ENCODE peak calls at places on chromosomes 11 and 22, in six cellular contexts. One of them, this sample, is unnamed.

GRCh38 chr11:38226684-38227083 is 1628.6 kb upstream of the RAG2 start:
- DNase-seq in GM10248: no peak
- DNase-seq in AG09319: no peak
- DNase-seq in astrocyte of the spinal cord: no peak
- DNase-seq in fibroblast of lung: peak
- DNase-seq in natural killer cell: no peak
- DNase-seq in this sample: no peak

GRCh38 chr11:10573556-10573955 is 5.1 kb upstream of the LYVE1 start:
- DNase-seq in GM10248: no peak
- DNase-seq in AG09319: no peak
- DNase-seq in astrocyte of the spinal cord: no peak
- DNase-seq in fibroblast of lung: no peak
- DNase-seq in natural killer cell: no peak
- DNase-seq in this sample: no peak

GRCh38 chr11:72478596-72479143 is 44.3 kb upstream of the CLPB start:
- DNase-seq in GM10248: no peak
- DNase-seq in AG09319: no peak
- DNase-seq in astrocyte of the spinal cord: no peak
- DNase-seq in fibroblast of lung: no peak
- DNase-seq in natural killer cell: no peak
- DNase-seq in this sample: no peak

GRCh38 chr11:83881428-83881827 is 595.3 kb upstream of the CCDC90B start:
- DNase-seq in GM10248: no peak
- DNase-seq in AG09319: no peak
- DNase-seq in astrocyte of the spinal cord: no peak
- DNase-seq in fibroblast of lung: no peak
- DNase-seq in natural killer cell: no peak
- DNase-seq in this sample: no peak

GRCh38 chr11:61079416-61080150 is 22.7 kb upstream of the CD5 start:
- DNase-seq in GM10248: no peak
- DNase-seq in AG09319: no peak
- DNase-seq in astrocyte of the spinal cord: no peak
- DNase-seq in fibroblast of lung: no peak
- DNase-seq in natural killer cell: no peak
- DNase-seq in this sample: no peak

GRCh38 chr11:94928146-94928995 is 45.0 kb downstream of the CWC15 start:
- DNase-seq in GM10248: no peak
- DNase-seq in AG09319: no peak
- DNase-seq in astrocyte of the spinal cord: peak
- DNase-seq in fibroblast of lung: peak
- DNase-seq in natural killer cell: no peak
- DNase-seq in this sample: no peak

GRCh38 chr11:72294566-72295395 is 50.8 kb upstream of the PHOX2A start:
- DNase-seq in GM10248: no peak
- DNase-seq in AG09319: no peak
- DNase-seq in astrocyte of the spinal cord: no peak
- DNase-seq in fibroblast of lung: no peak
- DNase-seq in natural killer cell: no peak
- DNase-seq in this sample: no peak

GRCh38 chr22:31212783-31213626 is 907 bp downstream of the LIMK2 start:
- DNase-seq in GM10248: peak
- DNase-seq in AG09319: no peak
- DNase-seq in astrocyte of the spinal cord: no peak
- DNase-seq in fibroblast of lung: no peak
- DNase-seq in natural killer cell: no peak
- DNase-seq in this sample: no peak

GRCh38 chr11:67389477-67389876 is 2.3 kb upstream of the RAD9A start:
- DNase-seq in GM10248: no peak
- DNase-seq in AG09319: no peak
- DNase-seq in astrocyte of the spinal cord: no peak
- DNase-seq in fibroblast of lung: no peak
- DNase-seq in natural killer cell: peak
- DNase-seq in this sample: peak

GRCh38 chr11:8071616-8072581 is 9.1 kb upstream of the TUB start:
- DNase-seq in GM10248: no peak
- DNase-seq in AG09319: no peak
- DNase-seq in astrocyte of the spinal cord: no peak
- DNase-seq in fibroblast of lung: no peak
- DNase-seq in natural killer cell: no peak
- DNase-seq in this sample: no peak

GRCh38 chr11:33930317-33931021 is 38.6 kb upstream of the LMO2 start:
- DNase-seq in GM10248: no peak
- DNase-seq in AG09319: no peak
- DNase-seq in astrocyte of the spinal cord: no peak
- DNase-seq in fibroblast of lung: peak
- DNase-seq in natural killer cell: no peak
- DNase-seq in this sample: no peak

GRCh38 chr11:64500176-64501013 is 90.6 kb upstream of the SLC22A12 start:
- DNase-seq in GM10248: no peak
- DNase-seq in AG09319: no peak
- DNase-seq in astrocyte of the spinal cord: no peak
- DNase-seq in fibroblast of lung: no peak
- DNase-seq in natural killer cell: no peak
- DNase-seq in this sample: no peak

GRCh38 chr11:94926271-94926625 is 47.1 kb downstream of the CWC15 start:
- DNase-seq in GM10248: no peak
- DNase-seq in AG09319: no peak
- DNase-seq in astrocyte of the spinal cord: no peak
- DNase-seq in fibroblast of lung: peak
- DNase-seq in natural killer cell: no peak
- DNase-seq in this sample: no peak

GRCh38 chr22:26587991-26588613 is 1.8 kb downstream of the TPST2 start:
- DNase-seq in GM10248: no peak
- DNase-seq in AG09319: no peak
- DNase-seq in astrocyte of the spinal cord: no peak
- DNase-seq in fibroblast of lung: peak
- DNase-seq in natural killer cell: no peak
- DNase-seq in this sample: no peak

GRCh38 chr22:46833228-46833627 is 70.8 kb downstream of the TBC1D22A start:
- DNase-seq in GM10248: no peak
- DNase-seq in AG09319: no peak
- DNase-seq in astrocyte of the spinal cord: peak
- DNase-seq in fibroblast of lung: peak
- DNase-seq in natural killer cell: no peak
- DNase-seq in this sample: no peak
- TF ChIP-seq CTCF in GM10248: no peak
- TF ChIP-seq CTCF in AG09319: no peak
- TF ChIP-seq CTCF in astrocyte of the spinal cord: peak
- TF ChIP-seq CTCF in fibroblast of lung: peak
- TF ChIP-seq CTCF in natural killer cell: no peak
- TF ChIP-seq CTCF in this sample: peak

GRCh38 chr22:20858615-20859416 is at the start of the genes PI4KA and SNAP29:
- DNase-seq in GM10248: peak
- DNase-seq in AG09319: peak
- DNase-seq in astrocyte of the spinal cord: peak
- DNase-seq in fibroblast of lung: peak
- DNase-seq in natural killer cell: peak
- DNase-seq in this sample: peak

GRCh38 chr22:20857247-20857643 is 1.4 kb downstream of the PI4KA start:
- DNase-seq in GM10248: no peak
- DNase-seq in AG09319: no peak
- DNase-seq in astrocyte of the spinal cord: no peak
- DNase-seq in fibroblast of lung: no peak
- DNase-seq in natural killer cell: no peak
- DNase-seq in this sample: no peak

GRCh38 chr22:20859615-20860014 is 808 bp downstream of the SNAP29 start:
- DNase-seq in GM10248: no peak
- DNase-seq in AG09319: no peak
- DNase-seq in astrocyte of the spinal cord: no peak
- DNase-seq in fibroblast of lung: no peak
- DNase-seq in natural killer cell: no peak
- DNase-seq in this sample: no peak

GRCh38 chr22:20862540-20862939 is 3.7 kb downstream of the SNAP29 start:
- DNase-seq in GM10248: no peak
- DNase-seq in AG09319: no peak
- DNase-seq in astrocyte of the spinal cord: no peak
- DNase-seq in fibroblast of lung: no peak
- DNase-seq in natural killer cell: no peak
- DNase-seq in this sample: no peak

DNA sequence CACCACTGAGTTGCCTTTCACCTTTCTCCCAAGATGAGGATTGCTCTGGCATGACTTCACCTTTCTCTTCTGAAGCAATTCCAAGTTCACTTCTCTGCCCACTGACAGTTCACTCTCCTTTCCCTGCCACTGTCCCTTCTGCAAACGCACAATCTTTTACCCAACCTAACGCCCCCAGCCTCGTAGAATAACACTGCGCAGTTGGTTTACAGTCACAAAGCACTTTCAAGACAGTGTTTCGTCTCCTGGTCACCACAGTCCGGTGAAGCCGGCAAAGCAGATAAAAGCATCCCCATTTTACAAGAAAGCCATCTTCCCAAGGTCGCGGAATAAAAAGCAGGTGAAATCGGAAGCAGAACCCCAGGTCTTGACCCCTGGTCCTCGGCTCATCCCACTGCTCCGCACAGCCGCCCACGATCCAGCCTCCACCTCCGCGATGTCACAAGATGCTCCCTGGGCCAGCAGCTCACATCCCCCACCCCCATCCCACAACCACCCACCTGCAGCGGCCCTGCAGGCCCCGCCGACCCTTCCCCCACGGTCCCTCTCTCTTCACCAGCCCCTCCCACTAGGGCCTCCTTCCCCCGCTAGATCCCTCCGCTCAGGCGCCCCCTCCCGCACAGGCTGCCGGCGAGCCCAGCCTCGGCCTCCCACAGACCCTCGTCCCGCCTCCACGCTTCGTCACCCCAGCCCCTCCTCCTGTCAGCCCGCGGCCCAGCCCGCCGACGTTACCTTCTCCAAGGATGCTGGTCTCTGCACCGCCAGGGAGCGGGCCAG is 585 bp downstream of the PI4KA start:
- DNase-seq in GM10248: peak
- DNase-seq in AG09319: peak
- DNase-seq in astrocyte of the spinal cord: peak
- DNase-seq in fibroblast of lung: peak
- DNase-seq in natural killer cell: peak
- DNase-seq in this sample: peak
- TF ChIP-seq CTCF in GM10248: no peak
- TF ChIP-seq CTCF in AG09319: peak
- TF ChIP-seq CTCF in astrocyte of the spinal cord: no peak
- TF ChIP-seq CTCF in fibroblast of lung: no peak
- TF ChIP-seq CTCF in natural killer cell: no peak
- TF ChIP-seq CTCF in this sample: no peak

GRCh38 chr22:32584650-32585049 is 110.0 kb downstream of the FBXO7 start:
- DNase-seq in GM10248: no peak
- DNase-seq in AG09319: peak
- DNase-seq in astrocyte of the spinal cord: peak
- DNase-seq in fibroblast of lung: peak
- DNase-seq in natural killer cell: no peak
- DNase-seq in this sample: no peak
- TF ChIP-seq CTCF in GM10248: no peak
- TF ChIP-seq CTCF in AG09319: no peak
- TF ChIP-seq CTCF in astrocyte of the spinal cord: no peak
- TF ChIP-seq CTCF in fibroblast of lung: no peak
- TF ChIP-seq CTCF in natural killer cell: no peak
- TF ChIP-seq CTCF in this sample: no peak

GRCh38 chr22:29559030-29559429 is 5.5 kb upstream of the THOC5 start:
- DNase-seq in GM10248: no peak
- DNase-seq in AG09319: no peak
- DNase-seq in astrocyte of the spinal cord: no peak
- DNase-seq in fibroblast of lung: no peak
- DNase-seq in natural killer cell: no peak
- DNase-seq in this sample: no peak

GRCh38 chr22:29559853-29560252 is 6.3 kb upstream of the THOC5 start:
- DNase-seq in GM10248: no peak
- DNase-seq in AG09319: no peak
- DNase-seq in astrocyte of the spinal cord: no peak
- DNase-seq in fibroblast of lung: no peak
- DNase-seq in natural killer cell: no peak
- DNase-seq in this sample: no peak

GRCh38 chr22:29553391-29554224 is at the start of gene THOC5:
- DNase-seq in GM10248: peak
- DNase-seq in AG09319: peak
- DNase-seq in astrocyte of the spinal cord: peak
- DNase-seq in fibroblast of lung: peak
- DNase-seq in natural killer cell: peak
- DNase-seq in this sample: peak

GRCh38 chr22:29550005-29550404 is 3.6 kb downstream of the THOC5 start:
- DNase-seq in GM10248: no peak
- DNase-seq in AG09319: no peak
- DNase-seq in astrocyte of the spinal cord: no peak
- DNase-seq in fibroblast of lung: no peak
- DNase-seq in natural killer cell: no peak
- DNase-seq in this sample: no peak

GRCh38 chr22:29555065-29555644 is 1.6 kb upstream of the THOC5 start:
- DNase-seq in GM10248: no peak
- DNase-seq in AG09319: peak
- DNase-seq in astrocyte of the spinal cord: no peak
- DNase-seq in fibroblast of lung: no peak
- DNase-seq in natural killer cell: no peak
- DNase-seq in this sample: no peak
- TF ChIP-seq CTCF in GM10248: no peak
- TF ChIP-seq CTCF in AG09319: no peak
- TF ChIP-seq CTCF in astrocyte of the spinal cord: no peak
- TF ChIP-seq CTCF in fibroblast of lung: no peak
- TF ChIP-seq CTCF in natural killer cell: no peak
- TF ChIP-seq CTCF in this sample: no peak

GRCh38 chr22:22588485-22589164 is 29.6 kb upstream of the PRAME start:
- DNase-seq in GM10248: no peak
- DNase-seq in AG09319: no peak
- DNase-seq in astrocyte of the spinal cord: no peak
- DNase-seq in fibroblast of lung: no peak
- DNase-seq in natural killer cell: no peak
- DNase-seq in this sample: no peak

GRCh38 chr22:22590136-22590891 is 31.2 kb upstream of the PRAME start:
- DNase-seq in GM10248: no peak
- DNase-seq in AG09319: no peak
- DNase-seq in astrocyte of the spinal cord: no peak
- DNase-seq in fibroblast of lung: no peak
- DNase-seq in natural killer cell: no peak
- DNase-seq in this sample: no peak

GRCh38 chr22:22593250-22593649 is 34.2 kb upstream of the PRAME start:
- DNase-seq in GM10248: no peak
- DNase-seq in AG09319: no peak
- DNase-seq in astrocyte of the spinal cord: no peak
- DNase-seq in fibroblast of lung: no peak
- DNase-seq in natural killer cell: no peak
- DNase-seq in this sample: no peak

GRCh38 chr22:22593964-22594656 is 35.0 kb upstream of the PRAME start:
- DNase-seq in GM10248: peak
- DNase-seq in AG09319: peak
- DNase-seq in astrocyte of the spinal cord: peak
- DNase-seq in fibroblast of lung: peak
- DNase-seq in natural killer cell: peak
- DNase-seq in this sample: no peak

GRCh38 chr22:22591348-22592299 is 32.6 kb upstream of the PRAME start:
- DNase-seq in GM10248: no peak
- DNase-seq in AG09319: no peak
- DNase-seq in astrocyte of the spinal cord: no peak
- DNase-seq in fibroblast of lung: peak
- DNase-seq in natural killer cell: no peak
- DNase-seq in this sample: no peak
- TF ChIP-seq CTCF in GM10248: no peak
- TF ChIP-seq CTCF in AG09319: no peak
- TF ChIP-seq CTCF in astrocyte of the spinal cord: no peak
- TF ChIP-seq CTCF in fibroblast of lung: peak
- TF ChIP-seq CTCF in natural killer cell: no peak
- TF ChIP-seq CTCF in this sample: no peak

DNA sequence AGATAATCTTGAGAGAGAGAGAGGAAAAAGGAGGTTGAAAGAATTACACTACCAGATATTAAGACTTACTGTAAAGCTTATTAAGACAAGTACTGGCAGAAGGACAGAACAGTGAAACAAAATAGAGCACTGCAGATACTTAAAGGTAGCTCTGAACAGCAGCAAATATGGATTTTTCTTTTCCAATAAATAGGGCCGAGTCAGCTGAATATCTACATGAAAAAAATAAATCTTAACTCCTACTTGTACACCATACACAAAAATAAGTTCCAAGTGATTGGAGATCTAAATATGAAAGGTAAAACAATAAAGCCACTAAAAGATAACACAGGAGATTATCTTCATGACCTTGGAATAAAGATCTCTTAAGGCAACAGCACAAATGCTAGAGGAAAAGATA is 12.4 kb downstream of the THAP12 start:
- DNase-seq in GM10248: no peak
- DNase-seq in AG09319: no peak
- DNase-seq in astrocyte of the spinal cord: no peak
- DNase-seq in fibroblast of lung: no peak
- DNase-seq in natural killer cell: no peak
- DNase-seq in this sample: no peak
- TF ChIP-seq CTCF in GM10248: no peak
- TF ChIP-seq CTCF in AG09319: no peak
- TF ChIP-seq CTCF in astrocyte of the spinal cord: no peak
- TF ChIP-seq CTCF in fibroblast of lung: no peak
- TF ChIP-seq CTCF in natural killer cell: no peak
- TF ChIP-seq CTCF in this sample: no peak